ENCODE peak calls at places on chromosome 11, in four cellular contexts. One of them, this sample, is unnamed.

GRCh38 chr11:66951927-66952337 is 6.3 kb downstream of the PC start:
- DNase-seq in GM12878: no peak
- DNase-seq in HCT116: no peak
- DNase-seq in WTC11: no peak
- DNase-seq in this sample: no peak

GRCh38 chr11:1992111-1992510 is 5.5 kb downstream of the H19 start:
- DNase-seq in GM12878: no peak
- DNase-seq in HCT116: no peak
- DNase-seq in WTC11: no peak
- DNase-seq in this sample: no peak

GRCh38 chr11:129815596-129816461 is at the start of gene TMEM45B:
- DNase-seq in GM12878: no peak
- DNase-seq in HCT116: no peak
- DNase-seq in WTC11: peak; percentile 63
- DNase-seq in this sample: no peak

GRCh38 chr11:118610773-118611432 is 3.5 kb downstream of the PHLDB1 start:
- DNase-seq in GM12878: no peak
- DNase-seq in HCT116: no peak
- DNase-seq in WTC11: peak; percentile 95
- DNase-seq in this sample: peak; percentile 59

GRCh38 chr11:35618497-35619029 is 303 bp downstream of the FJX1 start:
- DNase-seq in GM12878: no peak
- DNase-seq in HCT116: no peak
- DNase-seq in WTC11: no peak
- DNase-seq in this sample: peak; percentile 38

GRCh38 chr11:12109591-12110196 is 696 bp upstream of the MICAL2 start:
- DNase-seq in GM12878: no peak
- DNase-seq in HCT116: no peak
- DNase-seq in WTC11: no peak
- DNase-seq in this sample: no peak

GRCh38 chr11:96114178-96115070 is 190.5 kb upstream of the MTMR2 start:
- DNase-seq in GM12878: no peak
- DNase-seq in HCT116: no peak
- DNase-seq in WTC11: no peak
- DNase-seq in this sample: no peak

GRCh38 chr11:119481667-119482400 is 58.9 kb upstream of the THY1 start:
- DNase-seq in GM12878: no peak
- DNase-seq in HCT116: no peak
- DNase-seq in WTC11: no peak
- DNase-seq in this sample: no peak

GRCh38 chr11:6319879-6320410 is 356 bp downstream of the CAVIN3 start:
- DNase-seq in GM12878: no peak
- DNase-seq in HCT116: peak; percentile 76
- DNase-seq in WTC11: peak; percentile 76
- DNase-seq in this sample: no peak

GRCh38 chr11:44531636-44532035 is 33.8 kb upstream of the CD82 start:
- DNase-seq in GM12878: no peak
- DNase-seq in HCT116: no peak
- DNase-seq in WTC11: no peak
- DNase-seq in this sample: no peak
- TF ChIP-seq SP1 in GM12878: no peak
- TF ChIP-seq SP1 in HCT116: no peak
- TF ChIP-seq SP1 in WTC11: no peak
- TF ChIP-seq SP1 in this sample: no peak

GRCh38 chr11:64849600-64850356 is 5.3 kb upstream of the CDC42BPG start:
- DNase-seq in GM12878: no peak
- DNase-seq in HCT116: no peak
- DNase-seq in WTC11: no peak
- DNase-seq in this sample: no peak

GRCh38 chr11:64848779-64849599 is 4.5 kb upstream of the CDC42BPG start:
- DNase-seq in GM12878: no peak
- DNase-seq in HCT116: no peak
- DNase-seq in WTC11: peak; percentile 77
- DNase-seq in this sample: no peak

GRCh38 chr11:64852804-64853520 is 8.5 kb upstream of the CDC42BPG start:
- DNase-seq in GM12878: no peak
- DNase-seq in HCT116: no peak
- DNase-seq in WTC11: no peak
- DNase-seq in this sample: no peak

GRCh38 chr11:64851831-64852337 is 7.4 kb upstream of the CDC42BPG start:
- DNase-seq in GM12878: no peak
- DNase-seq in HCT116: no peak
- DNase-seq in WTC11: no peak
- DNase-seq in this sample: no peak

GRCh38 chr11:64850979-64851567 is 6.6 kb upstream of the CDC42BPG start:
- DNase-seq in GM12878: peak; percentile 90
- DNase-seq in HCT116: no peak
- DNase-seq in WTC11: peak; percentile 58
- DNase-seq in this sample: no peak
- TF ChIP-seq SP1 in GM12878: peak; percentile 80
- TF ChIP-seq SP1 in HCT116: no peak
- TF ChIP-seq SP1 in WTC11: no peak
- TF ChIP-seq SP1 in this sample: no peak

GRCh38 chr11:19284881-19285280 is 44.1 kb upstream of the E2F8 start:
- DNase-seq in GM12878: no peak
- DNase-seq in HCT116: no peak
- DNase-seq in WTC11: no peak
- DNase-seq in this sample: no peak

GRCh38 chr11:19286411-19286810 is 45.7 kb upstream of the E2F8 start:
- DNase-seq in GM12878: no peak
- DNase-seq in HCT116: no peak
- DNase-seq in WTC11: no peak
- DNase-seq in this sample: no peak

GRCh38 chr11:19291064-19291463 is 50.3 kb upstream of the E2F8 start:
- DNase-seq in GM12878: no peak
- DNase-seq in HCT116: no peak
- DNase-seq in WTC11: no peak
- DNase-seq in this sample: no peak

GRCh38 chr11:19290356-19290755 is 49.6 kb upstream of the E2F8 start:
- DNase-seq in GM12878: no peak
- DNase-seq in HCT116: no peak
- DNase-seq in WTC11: no peak
- DNase-seq in this sample: no peak

DNA sequence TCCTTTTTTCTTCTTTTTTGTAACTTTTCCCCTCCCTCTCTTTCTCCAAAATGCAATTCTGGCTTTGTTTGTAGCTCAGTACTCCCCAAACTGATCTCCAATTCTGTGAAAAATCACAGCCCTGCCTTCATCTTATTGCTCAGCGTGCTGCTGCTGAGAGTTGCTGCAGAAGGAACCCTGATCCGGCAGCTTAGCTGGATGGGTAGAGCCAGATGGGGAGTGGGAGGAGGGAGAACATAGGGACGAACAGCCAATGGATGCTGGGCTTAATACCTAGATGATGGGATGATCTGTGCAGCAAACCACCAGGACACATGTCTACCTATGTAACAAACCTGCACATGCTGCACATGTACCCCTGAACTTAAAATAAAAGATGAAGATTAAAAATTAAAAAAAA is 47.5 kb upstream of the E2F8 start:
- DNase-seq in GM12878: no peak
- DNase-seq in HCT116: no peak
- DNase-seq in WTC11: no peak
- DNase-seq in this sample: no peak
- TF ChIP-seq SP1 in GM12878: no peak
- TF ChIP-seq SP1 in HCT116: no peak
- TF ChIP-seq SP1 in WTC11: no peak
- TF ChIP-seq SP1 in this sample: no peak

GRCh38 chr11:5245155-5245554 is 4.5 kb downstream of the HBG1 start:
- DNase-seq in GM12878: no peak
- DNase-seq in HCT116: no peak
- DNase-seq in WTC11: no peak
- DNase-seq in this sample: no peak

GRCh38 chr11:5243845-5244180 is 5.8 kb downstream of the HBG1 start:
- DNase-seq in GM12878: no peak
- DNase-seq in HCT116: no peak
- DNase-seq in WTC11: no peak
- DNase-seq in this sample: no peak

GRCh38 chr11:5241461-5241860 is 7.2 kb upstream of the HBD start:
- DNase-seq in GM12878: no peak
- DNase-seq in HCT116: no peak
- DNase-seq in WTC11: no peak
- DNase-seq in this sample: no peak

GRCh38 chr11:5240458-5240857 is 6.2 kb upstream of the HBD start:
- DNase-seq in GM12878: no peak
- DNase-seq in HCT116: no peak
- DNase-seq in WTC11: no peak
- DNase-seq in this sample: no peak

GRCh38 chr11:5242933-5243844 is 6.5 kb downstream of the HBG1 start:
- DNase-seq in GM12878: no peak
- DNase-seq in HCT116: no peak
- DNase-seq in WTC11: no peak
- DNase-seq in this sample: no peak
- TF ChIP-seq SP1 in GM12878: no peak
- TF ChIP-seq SP1 in HCT116: no peak
- TF ChIP-seq SP1 in WTC11: no peak
- TF ChIP-seq SP1 in this sample: no peak

GRCh38 chr11:69950120-69950519 is 128.0 kb upstream of the ANO1 start:
- DNase-seq in GM12878: no peak
- DNase-seq in HCT116: peak; percentile 58
- DNase-seq in WTC11: peak; percentile 89
- DNase-seq in this sample: peak; percentile 58
- TF ChIP-seq SP1 in GM12878: no peak
- TF ChIP-seq SP1 in HCT116: no peak
- TF ChIP-seq SP1 in WTC11: peak; percentile 18
- TF ChIP-seq SP1 in this sample: no peak

This sample was measured in HEK293T.